ENCODE peak calls at places on chromosomes 7 and 10, in four cellular contexts. J is stimulated activated CD8-positive, alpha-beta memory T cell treated with anti-CD3 and anti-CD28 coated beads, Interleukin-4, amount 100 ng/mL, for 24 hours; K is NCI-H748 treated with DMSO at 0.1 percent for 48 hours; D is effector memory CD4-positive, alpha-beta T cell. M is an unnamed sample.

GRCh38 chr10:132066186-132066585 is 440 bp downstream of the JAKMIP3 start:
- DNase-seq in J (no peak), K (no peak), D (no peak), M (no peak)

GRCh38 chr10:1595242-1595600 is 142.1 kb downstream of the ADARB2 start:
- DNase-seq in J (no peak), K (no peak), D (no peak), M (no peak)

GRCh38 chr7:68938151-68938550 is 660.1 kb upstream of the AUTS2 start:
- DNase-seq in J (no peak), K (no peak), D (no peak), M (no peak)

GRCh38 chr7:139777948-139778841 is at the start of gene HIPK2:
- DNase-seq in J (peak; percentile 59), K (peak; percentile 28), D (peak; percentile 53), M (peak; percentile 81)

GRCh38 chr10:118956253-118957140 is 73.0 kb upstream of the NANOS1 start:
- DNase-seq in J (no peak), K (no peak), D (no peak), M (no peak)

GRCh38 chr10:35637456-35637855 is 4.6 kb downstream of the FZD8 start:
- DNase-seq in J (no peak), K (no peak), D (no peak), M (no peak)

GRCh38 chr10:58512470-58513188 is at the start of gene BICC1:
- DNase-seq in J (no peak), K (peak; percentile 35), D (no peak), M (peak; percentile 82)

GRCh38 chr10:14173391-14173705 is 157.4 kb downstream of the FRMD4A start:
- DNase-seq in J (no peak), K (no peak), D (no peak), M (no peak)

GRCh38 chr7:84176716-84177115 is 17.9 kb downstream of the SEMA3A start:
- DNase-seq in J (no peak), K (no peak), D (no peak), M (no peak)

GRCh38 chr7:155870334-155871180 is 58.3 kb upstream of the SHH start:
- DNase-seq in J (no peak), K (no peak), D (no peak), M (no peak)

GRCh38 chr10:50452603-50453002 is 171.2 kb downstream of the SGMS1 start:
- DNase-seq in J (no peak), K (no peak), D (no peak), M (no peak)

GRCh38 chr10:74084955-74085354 is 65.7 kb downstream of the AP3M1 start:
- DNase-seq in J (no peak), K (no peak), D (no peak), M (no peak)

GRCh38 chr10:29317027-29317420 is 28.2 kb downstream of the LYZL1 start:
- DNase-seq in J (no peak), K (no peak), D (no peak), M (no peak)

GRCh38 chr7:76293407-76293901 is 9.0 kb upstream of the HSPB1 start:
- DNase-seq in J (no peak), K (no peak), D (no peak), M (no peak)

GRCh38 chr7:74141705-74142104 is 32.5 kb upstream of the EIF4H start:
- DNase-seq in J (no peak), K (no peak), D (no peak), M (no peak)

GRCh38 chr10:113960617-113961260 is 82.9 kb upstream of the ADRB1 start:
- DNase-seq in J (no peak), K (peak; percentile 32), D (peak; percentile 23), M (no peak)

GRCh38 chr10:105148921-105149320 is 507.8 kb downstream of the SORCS3 start:
- DNase-seq in J (no peak), K (no peak), D (no peak), M (no peak)

GRCh38 chr10:79329529-79329928 is 17.7 kb upstream of the PPIF start:
- DNase-seq in J (no peak), K (no peak), D (no peak), M (no peak)

GRCh38 chr10:59631882-59632281 is 77.8 kb downstream of the SLC16A9 start:
- DNase-seq in J (no peak), K (no peak), D (no peak), M (no peak)

GRCh38 chr7:69668339-69668738 is 70.1 kb downstream of the AUTS2 start:
- DNase-seq in J (no peak), K (peak; percentile 23), D (no peak), M (no peak)

GRCh38 chr7:131471605-131472004 is 84.8 kb downstream of the PODXL start:
- DNase-seq in J (no peak), K (peak; percentile 43), D (no peak), M (no peak)

GRCh38 chr7:153921408-153921807 is 130.8 kb upstream of the DPP6 start:
- DNase-seq in J (no peak), K (no peak), D (no peak), M (no peak)

GRCh38 chr7:25792586-25792985 is 359.4 kb upstream of the NFE2L3 start:
- DNase-seq in J (no peak), K (no peak), D (no peak), M (no peak)

GRCh38 chr10:88883443-88883799 is 3.4 kb downstream of the STAMBPL1 start:
- DNase-seq in J (no peak), K (no peak), D (no peak), M (no peak)

GRCh38 chr7:155860461-155860839 is 48.2 kb upstream of the SHH start:
- DNase-seq in J (no peak), K (no peak), D (no peak), M (no peak)

GRCh38 chr7:116222501-116222900 is 12.2 kb downstream of the TES start:
- DNase-seq in J (no peak), K (no peak), D (no peak), M (no peak)

GRCh38 chr10:11782793-11783557 is 40.2 kb upstream of the PROSER2 start:
- DNase-seq in J (no peak), K (peak; percentile 14), D (no peak), M (no peak)

GRCh38 chr7:33873518-33873917 is 31.8 kb upstream of the BMPER start:
- DNase-seq in J (no peak), K (no peak), D (no peak), M (no peak)

GRCh38 chr7:78760620-78761355 is 692.7 kb downstream of the MAGI2 start:
- DNase-seq in J (no peak), K (no peak), D (no peak), M (no peak)

GRCh38 chr7:88761779-88762178 is 2.3 kb downstream of the ZNF804B start:
- DNase-seq in J (no peak), K (no peak), D (no peak), M (no peak)

GRCh38 chr10:109166935-109167334 is 756.4 kb downstream of the XPNPEP1 start:
- DNase-seq in J (no peak), K (no peak), D (no peak), M (no peak)

GRCh38 chr7:101133621-101134398 is 6.9 kb downstream of the SERPINE1 start:
- DNase-seq in J (no peak), K (no peak), D (no peak), M (peak; percentile 30)

GRCh38 chr7:83065714-83066113 is 97.0 kb downstream of the PCLO start:
- DNase-seq in J (no peak), K (no peak), D (no peak), M (no peak)

GRCh38 chr10:63120554-63120953 is 12.6 kb upstream of the NRBF2 start:
- DNase-seq in J (no peak), K (no peak), D (no peak), M (no peak)

GRCh38 chr7:117827861-117828260 is 45.4 kb downstream of the CTTNBP2 start:
- DNase-seq in J (no peak), K (peak; percentile 49), D (no peak), M (no peak)

M was measured in ovary.